ENCODE peak calls at places on chromosome X, in four cellular contexts. N, F, Z and U are unnamed samples.

GRCh38 chrX:130144509-130144908 is 21.1 kb downstream of the AIFM1 start:
- DNase-seq in N (no peak), F (no peak), Z (no peak), U (peak; percentile 0)

GRCh38 chrX:37590047-37590446 is 18.6 kb downstream of the LANCL3 start:
- DNase-seq in N (no peak), F (no peak), Z (no peak), U (no peak)

GRCh38 chrX:150616863-150617198 is 48.4 kb downstream of the MTM1 start:
- DNase-seq in N (no peak), F (no peak), Z (no peak), U (no peak)

GRCh38 chrX:43559643-43560042 is 96.5 kb upstream of the MAOA start:
- DNase-seq in N (peak; percentile 11), F (peak; percentile 52), Z (no peak), U (peak; percentile 23)

GRCh38 chrX:106468433-106468832 is 143.3 kb upstream of the RADX start:
- DNase-seq in N (no peak), F (no peak), Z (peak; percentile 51), U (no peak)

GRCh38 chrX:153226344-153227190 is 47.5 kb downstream of the MAGEA1 start:
- DNase-seq in N (peak; percentile 95), F (peak; percentile 22), Z (no peak), U (peak; percentile 51)

GRCh38 chrX:56812515-56813105 is 83.6 kb downstream of the NBDY start:
- DNase-seq in N (no peak), F (no peak), Z (no peak), U (peak; percentile 71)

GRCh38 chrX:155056877-155057792 is 13.8 kb downstream of the CMC4 start:
- DNase-seq in N (peak; percentile 56), F (peak; percentile 73), Z (peak; percentile 85), U (peak; percentile 83)

GRCh38 chrX:98380106-98380505 is 1496.4 kb downstream of the RPA4 start:
- DNase-seq in N (no peak), F (no peak), Z (no peak), U (no peak)

GRCh38 chrX:30679369-30679768 is 26.1 kb downstream of the GK start:
- DNase-seq in N (no peak), F (no peak), Z (no peak), U (no peak)

GRCh38 chrX:110293658-110294453 is 24.0 kb downstream of the AMMECR1 start:
- DNase-seq in N (no peak), F (no peak), Z (no peak), U (peak; percentile 36)

GRCh38 chrX:134727363-134727762 is 69.1 kb upstream of the PLAC1 start:
- DNase-seq in N (no peak), F (peak; percentile 16), Z (no peak), U (peak; percentile 7)

GRCh38 chrX:65596270-65596669 is 61.7 kb upstream of the LAS1L start:
- DNase-seq in N (no peak), F (peak; percentile 27), Z (no peak), U (no peak)

GRCh38 chrX:106997611-106998010 is 2.4 kb downstream of the MORC4 start:
- DNase-seq in N (no peak), F (no peak), Z (no peak), U (no peak)

GRCh38 chrX:41963348-41963747 is 40.0 kb upstream of the CASK start:
- DNase-seq in N (no peak), F (peak; percentile 2), Z (no peak), U (no peak)

GRCh38 chrX:129433461-129433860 is 89.8 kb downstream of the SMARCA1 start:
- DNase-seq in N (no peak), F (no peak), Z (no peak), U (no peak)

GRCh38 chrX:134981910-134982309 is 8.9 kb upstream of the SMIM10 start:
- DNase-seq in N (peak; percentile 27), F (no peak), Z (no peak), U (peak; percentile 69)

GRCh38 chrX:21658152-21658737 is at the start of gene KLHL34:
- DNase-seq in N (no peak), F (no peak), Z (peak; percentile 72), U (no peak)

GRCh38 chrX:72021975-72022374 is 109.7 kb downstream of the RTL5 start:
- DNase-seq in N (peak; percentile 30), F (no peak), Z (no peak), U (peak; percentile 51)

GRCh38 chrX:44025611-44026010 is 52.4 kb upstream of the NDP start:
- DNase-seq in N (no peak), F (no peak), Z (no peak), U (no peak)

GRCh38 chrX:134512566-134512965 is 52.6 kb downstream of the HPRT1 start:
- DNase-seq in N (no peak), F (no peak), Z (no peak), U (no peak)

GRCh38 chrX:136781180-136781797 is 557 bp upstream of the ARHGEF6 start:
- DNase-seq in N (no peak), F (no peak), Z (no peak), U (no peak)

GRCh38 chrX:8105531-8105930 is 65.5 kb downstream of the VCX2 start:
- DNase-seq in N (no peak), F (no peak), Z (no peak), U (no peak)

GRCh38 chrX:132022863-132023116 is 312 bp upstream of the STK26 start:
- DNase-seq in N (no peak), F (no peak), Z (no peak), U (no peak)

GRCh38 chrX:38347136-38347535 is 5.3 kb upstream of the OTC start:
- DNase-seq in N (no peak), F (peak; percentile 31), Z (no peak), U (no peak)

GRCh38 chrX:50726296-50726695 is 87.7 kb downstream of the SHROOM4 start:
- DNase-seq in N (no peak), F (no peak), Z (no peak), U (no peak)

GRCh38 chrX:12974797-12975669 is at the start of gene TMSB4X:
- DNase-seq in N (peak; percentile 69), F (peak; percentile 89), Z (peak; percentile 96), U (peak; percentile 88)
- TF ChIP-seq POLR2A in N (peak; percentile 99), F (peak; percentile 100), Z (peak; percentile 99), U (peak; percentile 95)

GRCh38 chrX:1480082-1480785 is 27.5 kb upstream of the ASMTL start:
- DNase-seq in N (no peak), F (no peak), Z (peak; percentile 16), U (no peak)

GRCh38 chrX:1484638-1485019 is 31.9 kb upstream of the ASMTL start:
- DNase-seq in N (no peak), F (no peak), Z (no peak), U (no peak)

GRCh38 chrX:1485033-1485432 is 32.3 kb upstream of the ASMTL start:
- DNase-seq in N (no peak), F (no peak), Z (peak; percentile 18), U (no peak)

GRCh38 chrX:1483843-1484637 is 31.3 kb upstream of the ASMTL start:
- DNase-seq in N (no peak), F (no peak), Z (peak; percentile 63), U (no peak)

GRCh38 chrX:1481636-1482529 is 29.2 kb upstream of the ASMTL start:
- DNase-seq in N (peak; percentile 15), F (peak; percentile 77), Z (peak; percentile 90), U (no peak)
- TF ChIP-seq POLR2A in N (no peak), F (no peak), Z (no peak), U (peak; percentile 54)

DNA sequence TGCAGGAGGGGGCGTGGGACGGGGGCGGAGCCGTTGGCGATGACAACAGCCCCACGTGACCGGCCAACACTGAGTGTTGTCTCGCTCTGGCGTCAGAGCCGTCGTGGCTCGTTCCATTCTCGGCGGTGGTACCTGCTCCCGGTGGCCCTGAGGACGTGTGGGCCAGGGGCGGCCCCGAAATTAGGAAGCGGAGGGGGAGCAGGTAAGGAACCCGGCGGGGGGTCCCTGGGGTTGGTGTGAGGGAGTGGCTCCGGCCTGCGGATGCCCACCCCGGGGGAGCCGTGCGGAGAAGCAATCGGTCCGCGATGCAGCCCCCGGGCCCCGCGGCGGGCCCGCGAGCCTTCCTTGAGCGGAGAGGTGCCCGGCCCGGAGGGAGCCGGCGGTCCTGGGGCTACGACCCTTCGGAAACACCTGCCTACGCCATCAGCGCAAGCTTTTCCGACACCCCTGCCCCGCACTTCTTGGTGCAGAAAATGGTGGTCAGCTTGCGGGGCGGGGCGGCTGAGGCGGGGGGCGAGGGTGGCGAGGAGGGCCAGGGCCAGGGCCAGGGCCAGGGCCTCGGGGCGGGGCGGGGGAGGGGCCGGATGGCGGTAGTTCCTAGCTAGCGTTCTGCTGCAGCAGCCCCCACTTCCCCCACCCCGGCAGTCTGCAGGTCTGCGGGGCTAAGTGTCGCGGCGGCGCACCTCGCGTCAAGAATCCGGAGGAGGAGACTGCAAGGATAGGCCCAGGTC is at the start of gene BEX4:
- DNase-seq in N (peak; percentile 85), F (peak; percentile 84), Z (peak; percentile 94), U (peak; percentile 86)
- TF ChIP-seq POLR2A in N (peak; percentile 85), F (peak; percentile 87), Z (peak; percentile 69), U (peak; percentile 81)

GRCh38 chrX:39782276-39782675 is 315.5 kb downstream of the BCOR start:
- DNase-seq in N (no peak), F (no peak), Z (peak; percentile 5), U (no peak)
- TF ChIP-seq POLR2A in N (no peak), F (no peak), Z (no peak), U (no peak)

GRCh38 chrX:40735318-40736169 is at the start of gene MED14:
- DNase-seq in N (peak; percentile 82), F (peak; percentile 86), Z (peak; percentile 98), U (peak; percentile 95)
- TF ChIP-seq POLR2A in N (peak; percentile 77), F (peak; percentile 85), Z (no peak), U (peak; percentile 67)

GRCh38 chrX:47836164-47837072 is at the start of gene ZNF81:
- DNase-seq in N (peak; percentile 88), F (peak; percentile 97), Z (peak; percentile 97), U (peak; percentile 95)
- TF ChIP-seq POLR2A in N (peak; percentile 70), F (peak; percentile 67), Z (no peak), U (peak; percentile 76)

DNA sequence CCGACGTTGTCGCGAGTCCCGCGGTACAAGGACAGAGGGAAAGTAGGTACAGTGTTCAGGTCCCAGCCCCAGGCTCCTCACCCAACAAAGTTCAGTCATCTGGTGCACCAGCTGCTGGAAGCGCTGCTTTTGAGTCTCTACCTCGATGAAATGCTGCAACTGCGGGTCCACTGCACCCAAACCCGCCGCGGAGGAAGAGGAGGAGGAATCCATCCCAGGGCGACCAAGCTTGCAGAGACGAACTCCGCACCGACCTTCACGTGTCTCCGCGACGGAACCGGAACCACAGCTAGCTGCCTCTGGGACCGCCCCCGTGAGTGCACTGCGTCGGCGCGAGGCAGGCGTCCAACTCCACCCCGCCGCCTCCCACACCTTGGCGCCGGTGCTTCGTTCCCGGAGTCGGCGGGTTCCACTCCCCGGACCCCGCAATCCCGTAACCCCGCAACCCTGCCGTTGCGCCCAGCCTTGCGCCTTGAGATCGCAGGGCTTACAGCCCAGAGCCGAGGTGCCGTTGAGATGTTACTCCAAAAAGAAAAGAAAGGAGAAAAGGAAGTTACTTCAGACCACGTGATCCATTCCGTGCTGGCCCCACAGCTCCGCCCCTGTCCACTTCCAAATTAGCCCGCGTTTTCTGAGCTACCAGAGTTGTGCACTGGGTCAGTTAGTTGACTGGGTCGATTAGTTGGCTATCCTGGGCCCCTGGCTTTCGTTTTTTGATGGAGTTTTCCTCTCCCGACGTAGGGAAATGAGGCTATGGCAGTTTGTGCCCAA is at the start of gene TIMM8A:
- DNase-seq in N (peak; percentile 79), F (peak; percentile 80), Z (peak; percentile 94), U (peak; percentile 84)
- TF ChIP-seq POLR2A in N (peak; percentile 90), F (peak; percentile 43), Z (no peak), U (peak; percentile 76)

GRCh38 chrX:123960956-123961267 is 594 bp upstream of the STAG2 start:
- DNase-seq in N (no peak), F (no peak), Z (no peak), U (no peak)
- TF ChIP-seq POLR2A in N (no peak), F (no peak), Z (no peak), U (no peak)